ENCODE peak calls at places on chromosome 2, in ten cellular contexts. H is heart left ventricle, S is fibroblast of pulmonary artery, K is GM23338, E is breast epithelium, V is tibial artery, X is brain microvascular endothelial cell, L is transverse colon, B is fibroblast of lung, D is heart right ventricle. T is an unnamed sample.

GRCh38 chr2:149422991-149423338 is 92.6 kb downstream of the LYPD6 start:
- DNase-seq in S (no peak), D (no peak), L (no peak), V (no peak), E (no peak), X (no peak), B (no peak), H (no peak), K (no peak), T (no peak)

GRCh38 chr2:42029639-42030195 is 18.1 kb upstream of the PKDCC start:
- DNase-seq in H (no peak), V (no peak), K (no peak), S (no peak), E (no peak), D (no peak), L (no peak), X (no peak), B (no peak), T (no peak)

GRCh38 chr2:74864728-74865722 is 31.1 kb downstream of the HK2 start:
- DNase-seq in S (peak; percentile 69), B (no peak), K (peak; percentile 36), V (no peak), E (no peak), D (no peak), X (peak; percentile 55), H (no peak), L (no peak), T (peak; percentile 36)

GRCh38 chr2:40027968-40028367 is 248.9 kb upstream of the THUMPD2 start:
- DNase-seq in B (peak; percentile 60), L (no peak), K (no peak), X (peak; percentile 22), S (peak; percentile 3), D (no peak), H (no peak), E (no peak), V (no peak), T (no peak)

GRCh38 chr2:102449370-102449974 is 23.6 kb upstream of the SLC9A4 start:
- DNase-seq in X (peak; percentile 38), K (peak; percentile 68), D (peak; percentile 17), S (peak; percentile 75), B (peak; percentile 66), L (peak; percentile 30), V (no peak), H (no peak), E (no peak), T (peak; percentile 77)

GRCh38 chr2:158963036-158963435 is 5.4 kb upstream of the TANC1 start:
- DNase-seq in X (no peak), D (no peak), E (no peak), K (no peak), B (no peak), L (no peak), S (no peak), V (no peak), H (no peak), T (no peak)

GRCh38 chr2:166373105-166373504 is 2.6 kb downstream of the SCN9A start:
- DNase-seq in X (no peak), B (no peak), H (no peak), K (no peak), L (no peak), E (no peak), S (no peak), V (no peak), D (no peak), T (no peak)

GRCh38 chr2:68234405-68234804 is 17.9 kb downstream of the PPP3R1 start:
- DNase-seq in K (no peak), S (no peak), B (no peak), L (no peak), H (no peak), X (no peak), V (no peak), E (no peak), D (no peak), T (no peak)

GRCh38 chr2:95159690-95160449 is at the start of gene ZNF514:
- DNase-seq in E (peak; percentile 62), K (peak; percentile 78), B (peak; percentile 70), H (peak; percentile 87), V (peak; percentile 77), D (peak; percentile 84), L (peak; percentile 85), S (peak; percentile 73), X (peak; percentile 30), T (peak; percentile 81)

GRCh38 chr2:156192468-156192867 is 140.1 kb downstream of the NR4A2 start:
- DNase-seq in D (no peak), X (no peak), V (no peak), H (no peak), S (no peak), K (peak; percentile 22), L (no peak), E (no peak), B (peak; percentile 2), T (peak; percentile 9)
- TF ChIP-seq CTCF in D (peak; percentile 43), X (peak; percentile 13), V (peak; percentile 14), H (peak; percentile 40), S (peak; percentile 25), K (peak; percentile 58), L (no peak), E (no peak), B (peak; percentile 16), T (peak; percentile 20)

GRCh38 chr2:27714851-27715291 is 51.2 kb downstream of the SLC4A1AP start:
- DNase-seq in S (no peak), B (no peak), D (no peak), E (no peak), K (peak; percentile 57), V (no peak), X (no peak), L (no peak), H (no peak), T (no peak)

GRCh38 chr2:27714053-27714452 is 50.4 kb downstream of the SLC4A1AP start:
- DNase-seq in V (no peak), E (no peak), H (no peak), L (no peak), K (no peak), S (no peak), X (no peak), B (no peak), D (no peak), T (no peak)

GRCh38 chr2:27716301-27717069 is 52.8 kb downstream of the SLC4A1AP start:
- DNase-seq in X (no peak), B (no peak), E (no peak), H (no peak), K (peak; percentile 65), V (no peak), L (no peak), D (no peak), S (no peak), T (no peak)

GRCh38 chr2:27715318-27716165 is 51.9 kb downstream of the SLC4A1AP start:
- DNase-seq in S (peak; percentile 82), B (peak; percentile 71), K (peak; percentile 76), V (peak; percentile 58), E (no peak), H (peak; percentile 90), L (no peak), X (peak; percentile 27), D (peak; percentile 75), T (peak; percentile 68)

GRCh38 chr2:27717070-27717453 is 53.4 kb downstream of the SLC4A1AP start:
- DNase-seq in E (no peak), L (no peak), K (peak; percentile 19), H (peak; percentile 70), B (no peak), S (peak; percentile 68), X (no peak), D (peak; percentile 38), V (no peak), T (no peak)
- H3K4me3 ChIP-seq in E (no peak overlapping the region), L (no peak overlapping the region), K (peak overlapping the region; percentile 74), H (no peak overlapping the region), B (no peak overlapping the region), S (no peak overlapping the region), X (no peak overlapping the region), D (peak overlapping the region; percentile 39), V (no peak overlapping the region), T (no peak overlapping the region)

GRCh38 chr2:207896525-207897295 is 127.0 kb upstream of the FZD5 start:
- DNase-seq in H (no peak), B (no peak), E (no peak), D (no peak), L (peak; percentile 30), S (no peak), X (no peak), V (no peak), K (peak; percentile 83), T (peak; percentile 18)
- TF ChIP-seq CTCF in H (no peak), B (no peak), E (no peak), D (no peak), L (no peak), S (peak; percentile 9), X (peak; percentile 46), V (no peak), K (peak; percentile 40), T (peak; percentile 31)

DNA sequence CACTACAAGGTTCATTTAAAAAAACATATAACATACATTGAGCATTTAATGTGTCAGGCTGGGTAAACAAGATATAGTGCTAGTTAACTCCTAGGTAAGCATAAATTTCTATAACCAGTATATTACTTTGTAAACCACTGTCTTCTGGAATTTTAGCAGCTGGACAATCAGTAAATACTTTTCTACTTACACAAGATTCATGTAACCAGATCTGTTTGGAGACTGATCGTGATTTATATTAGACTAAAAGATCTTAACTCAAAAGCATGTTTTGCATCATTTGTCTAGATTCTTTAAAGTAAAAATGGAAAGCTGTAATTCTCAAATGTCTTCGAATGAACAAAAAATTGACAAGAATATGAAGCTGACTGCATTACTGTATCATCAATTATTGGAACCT is 941 bp upstream of the SGO2 start:
- DNase-seq in L (no peak), E (no peak), S (no peak), X (no peak), B (no peak), H (no peak), V (no peak), D (no peak), K (no peak), T (no peak)
- H3K4me3 ChIP-seq in L (no peak overlapping the region), E (no peak overlapping the region), S (no peak overlapping the region), X (no peak overlapping the region), B (peak overlapping the region; percentile 81), H (no peak overlapping the region), V (peak overlapping the region; percentile 69), D (no peak overlapping the region), K (peak overlapping the region; percentile 94), T (no peak overlapping the region)

GRCh38 chr2:150467641-150467963 is 19.9 kb downstream of the RND3 start:
- DNase-seq in H (no peak), B (no peak), K (no peak), E (no peak), X (peak; percentile 22), S (no peak), L (no peak), D (no peak), V (no peak), T (peak; percentile 36)

GRCh38 chr2:150469706-150470105 is 17.8 kb downstream of the RND3 start:
- DNase-seq in V (no peak), D (no peak), B (no peak), E (no peak), K (no peak), L (no peak), S (no peak), X (no peak), H (no peak), T (peak; percentile 16)

GRCh38 chr2:150470435-150470834 is 17.0 kb downstream of the RND3 start:
- DNase-seq in B (no peak), X (no peak), S (no peak), K (no peak), H (no peak), L (no peak), V (no peak), E (no peak), D (no peak), T (no peak)

GRCh38 chr2:150466770-150467640 is 20.5 kb downstream of the RND3 start:
- DNase-seq in E (no peak), D (no peak), K (no peak), S (peak; percentile 84), V (no peak), H (no peak), L (no peak), B (peak; percentile 94), X (peak; percentile 22), T (peak; percentile 82)

GRCh38 chr2:150468350-150468960 is 19.0 kb downstream of the RND3 start:
- DNase-seq in H (no peak), L (no peak), K (no peak), S (no peak), B (peak; percentile 14), V (no peak), D (no peak), X (no peak), E (no peak), T (peak; percentile 14)
- TF ChIP-seq CTCF in H (no peak), L (no peak), K (no peak), S (no peak), B (no peak), V (no peak), D (no peak), X (no peak), E (no peak), T (no peak)